ENCODE peak calls at places on chromosomes 16 and 17, in five cellular contexts. D is NT2/D1, O is H1, K is GM12878, H is HepG2. W is an unnamed sample.

GRCh38 chr16:12459993-12460392 is 343.7 kb downstream of the CPPED1 start:
- DNase-seq in D (no peak), O (no peak), K (no peak), H (no peak), W (no peak)

GRCh38 chr17:3792481-3792880 is 8.5 kb downstream of the ITGAE start:
- DNase-seq in D (no peak), O (no peak), K (no peak), H (no peak), W (no peak)

GRCh38 chr16:51156836-51157235 is 5.8 kb upstream of the SALL1 start:
- DNase-seq in D (no peak), O (no peak), K (no peak), H (no peak), W (no peak)

GRCh38 chr16:56824335-56824734 is 40.7 kb upstream of the SLC12A3 start:
- DNase-seq in D (no peak), O (no peak), K (no peak), H (peak; percentile 53), W (peak; percentile 16)

GRCh38 chr17:8963017-8963416 is 2.5 kb downstream of the PIK3R5 start:
- DNase-seq in D (no peak), O (no peak), K (no peak), H (no peak), W (no peak)

GRCh38 chr17:29734640-29735039 is 111.9 kb upstream of the CORO6 start:
- DNase-seq in D (no peak), O (no peak), K (no peak), H (peak; percentile 32), W (no peak)

GRCh38 chr16:29311636-29312344 is 94.7 kb downstream of the NPIPB11 start:
- DNase-seq in D (no peak), O (no peak), K (no peak), H (no peak), W (no peak)

GRCh38 chr17:7237761-7238417 is 1.4 kb downstream of the PHF23 start:
- DNase-seq in D (no peak), O (no peak), K (no peak), H (peak; percentile 68), W (peak; percentile 38)

GRCh38 chr17:40301315-40301714 is 7.7 kb upstream of the RARA start:
- DNase-seq in D (no peak), O (no peak), K (no peak), H (no peak), W (no peak)

GRCh38 chr17:74772071-74772470 is 4.1 kb downstream of the NAT9 start:
- DNase-seq in D (no peak), O (no peak), K (no peak), H (no peak), W (no peak)

GRCh38 chr17:5587431-5588032 is 3.2 kb upstream of the NLRP1 start:
- DNase-seq in D (peak; percentile 49), O (no peak), K (no peak), H (peak; percentile 81), W (peak; percentile 72)

DNA sequence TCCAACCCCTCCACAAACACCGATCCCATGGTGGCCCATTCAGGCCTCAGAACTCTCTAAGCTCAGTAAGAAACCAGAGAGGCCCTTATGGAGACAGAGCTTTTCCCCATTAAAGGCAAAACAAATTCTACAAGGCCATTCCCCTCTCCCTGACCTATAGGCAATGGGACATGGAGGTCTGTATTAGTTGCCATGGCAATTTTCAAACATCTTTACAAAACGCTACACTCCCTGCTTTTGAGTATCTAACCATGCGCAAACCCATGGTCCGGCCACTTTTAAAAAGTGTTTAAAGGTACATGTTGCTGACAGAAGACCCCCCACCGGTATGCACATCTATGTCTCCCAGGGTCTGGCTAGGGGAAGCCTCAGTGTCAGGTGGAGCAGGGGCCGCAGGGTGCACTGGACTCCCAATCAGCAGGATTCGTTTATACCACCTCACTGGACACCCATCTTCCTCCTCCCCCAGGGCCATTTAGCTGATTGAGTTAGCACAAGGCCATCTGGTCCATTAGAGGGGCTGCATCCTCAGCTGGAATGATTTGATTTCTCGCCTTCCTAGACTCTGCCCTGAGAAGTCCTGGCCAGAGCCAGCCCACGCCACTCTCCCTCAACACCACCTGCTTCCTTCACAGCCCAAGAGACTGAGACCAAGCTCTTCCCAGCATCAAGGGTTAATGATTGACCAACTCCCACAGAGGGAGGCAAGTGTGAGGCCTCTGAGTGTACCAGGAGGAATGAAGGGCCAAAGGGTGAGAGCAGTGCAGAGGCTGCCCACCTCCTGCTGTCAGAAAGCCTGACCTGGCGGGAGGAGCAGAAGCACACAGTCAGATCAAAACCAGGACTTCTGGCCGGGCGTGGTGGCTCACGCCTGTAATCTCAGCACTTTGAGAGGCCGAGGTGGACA is 10.9 kb downstream of the ACLY start:
- DNase-seq in D (no peak), O (no peak), K (no peak), H (peak; percentile 97), W (no peak)
- TF ChIP-seq SUZ12 in D (no peak), O (no peak), K (no peak), H (no peak), W (no peak)

GRCh38 chr17:14305785-14306496 is 5.1 kb downstream of the HS3ST3B1 start:
- DNase-seq in D (no peak), O (no peak), K (no peak), H (no peak), W (no peak)

GRCh38 chr17:14308636-14308964 is 7.7 kb downstream of the HS3ST3B1 start:
- DNase-seq in D (no peak), O (no peak), K (no peak), H (no peak), W (no peak)

GRCh38 chr17:14306602-14307001 is 5.7 kb downstream of the HS3ST3B1 start:
- DNase-seq in D (no peak), O (no peak), K (no peak), H (no peak), W (no peak)

GRCh38 chr17:14308965-14309879 is 8.3 kb downstream of the HS3ST3B1 start:
- DNase-seq in D (no peak), O (peak; percentile 97), K (no peak), H (peak; percentile 94), W (peak; percentile 94)

DNA sequence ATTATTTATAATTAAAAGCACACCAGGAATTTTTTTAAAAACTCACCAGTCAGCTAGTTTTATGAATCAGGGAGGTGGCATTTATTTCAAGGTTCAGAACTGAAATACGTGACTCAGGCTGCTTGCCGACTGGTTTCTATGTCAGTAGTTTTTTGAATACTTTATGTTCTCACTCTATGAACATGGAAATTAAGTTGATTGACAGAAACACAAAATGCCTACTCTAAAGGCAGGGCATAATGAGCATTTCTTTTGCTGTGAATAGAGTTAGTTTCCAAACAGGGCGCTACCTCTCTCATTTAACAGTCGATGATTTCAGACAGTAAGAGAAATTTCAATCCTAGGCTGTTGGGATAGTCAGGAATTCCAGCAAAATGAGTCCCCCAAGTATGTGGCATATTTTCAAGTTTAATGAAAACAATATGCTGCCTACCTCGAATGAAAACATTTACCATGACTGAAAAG is 6.7 kb downstream of the HS3ST3B1 start:
- DNase-seq in D (no peak), O (no peak), K (no peak), H (peak; percentile 42), W (no peak)
- TF ChIP-seq SUZ12 in D (no peak), O (no peak), K (no peak), H (no peak), W (no peak)

GRCh38 chr16:22075776-22076175 is 16.6 kb upstream of the VWA3A start:
- DNase-seq in D (no peak), O (no peak), K (no peak), H (no peak), W (no peak)

GRCh38 chr16:22078656-22079055 is 13.7 kb upstream of the VWA3A start:
- DNase-seq in D (no peak), O (no peak), K (no peak), H (no peak), W (no peak)

GRCh38 chr16:22077700-22078313 is 14.5 kb upstream of the VWA3A start:
- DNase-seq in D (peak; percentile 38), O (no peak), K (no peak), H (peak; percentile 62), W (peak; percentile 66)

GRCh38 chr16:22073350-22073749 is 19.0 kb upstream of the VWA3A start:
- DNase-seq in D (no peak), O (no peak), K (no peak), H (no peak), W (no peak)

DNA sequence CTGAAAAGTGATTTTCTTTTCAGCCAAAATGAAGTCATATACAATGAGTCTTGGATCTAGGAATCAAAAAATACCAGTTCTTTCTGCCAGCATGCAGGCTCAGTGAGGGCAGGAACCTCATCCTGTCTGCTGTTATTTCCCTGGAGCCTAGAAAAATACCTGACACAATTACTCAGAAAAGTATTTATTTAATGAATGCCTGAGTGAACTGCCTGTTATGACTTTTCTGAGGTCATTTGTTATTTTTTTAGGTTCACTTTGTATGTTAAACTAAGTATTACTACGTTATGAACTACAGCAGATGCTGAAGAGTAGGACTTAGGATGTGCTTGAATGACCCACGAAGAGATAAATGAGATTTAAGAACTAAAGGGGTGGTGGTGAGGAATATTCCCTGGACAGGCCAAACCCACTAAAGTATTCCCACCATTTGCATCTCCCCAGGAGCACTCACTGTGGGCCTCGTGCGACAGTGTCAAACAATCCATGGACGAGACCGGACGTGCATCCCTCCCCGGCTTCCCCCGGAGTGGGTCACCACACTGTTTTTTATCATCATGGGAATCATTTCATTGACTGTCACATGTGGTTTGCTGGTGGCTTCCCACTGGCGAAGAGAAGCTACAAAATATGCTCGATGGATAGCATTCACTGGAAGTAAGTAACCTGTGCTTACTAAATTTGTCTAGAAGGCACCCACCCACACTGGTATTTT is 17.1 kb upstream of the VWA3A start:
- DNase-seq in D (no peak), O (no peak), K (no peak), H (no peak), W (no peak)
- TF ChIP-seq SUZ12 in D (no peak), O (no peak), K (no peak), H (no peak), W (no peak)

GRCh38 chr17:81221842-81222619 is 734 bp downstream of the CEP131 start:
- DNase-seq in D (no peak), O (no peak), K (no peak), H (no peak), W (no peak)
- TF ChIP-seq SUZ12 in D (no peak), O (no peak), K (no peak), H (no peak), W (no peak)

GRCh38 chr17:2137342-2138098 is 82.6 kb downstream of the HIC1 start:
- DNase-seq in D (peak; percentile 56), O (peak; percentile 29), K (peak; percentile 51), H (no peak), W (no peak)

GRCh38 chr17:2143332-2143731 is 88.4 kb downstream of the HIC1 start:
- DNase-seq in D (no peak), O (no peak), K (no peak), H (no peak), W (no peak)

GRCh38 chr17:2138768-2139167 is 83.9 kb downstream of the HIC1 start:
- DNase-seq in D (no peak), O (no peak), K (peak; percentile 42), H (peak; percentile 34), W (peak; percentile 44)

GRCh38 chr17:2140683-2141082 is 85.8 kb downstream of the HIC1 start:
- DNase-seq in D (no peak), O (no peak), K (no peak), H (no peak), W (no peak)

DNA sequence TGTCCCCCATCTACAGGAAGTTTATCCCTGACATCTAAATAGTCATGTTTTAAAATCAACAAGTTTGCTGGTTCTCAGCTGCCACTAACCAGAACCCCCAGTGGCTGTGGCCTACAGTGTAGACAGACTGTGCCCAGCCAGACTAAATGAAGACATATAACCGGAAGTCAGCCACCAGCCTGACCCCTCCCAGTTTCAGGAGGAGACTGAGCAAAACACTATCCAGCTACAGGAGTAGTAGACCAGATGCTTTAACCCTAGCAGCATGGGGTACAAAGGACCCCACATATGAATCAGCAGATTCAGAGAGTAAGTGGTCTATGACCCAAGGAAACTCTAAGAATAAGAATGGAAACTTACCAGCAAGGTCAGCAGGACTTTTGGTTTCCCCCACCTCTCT is 83.4 kb downstream of the HIC1 start:
- DNase-seq in D (no peak), O (no peak), K (peak; percentile 60), H (no peak), W (peak; percentile 49)
- TF ChIP-seq SUZ12 in D (no peak), O (no peak), K (no peak), H (no peak), W (no peak)

W was measured in HEK293T.